ENCODE peak calls at places on chromosomes 16 and 17, in six cellular contexts. W is dorsolateral prefrontal cortex, D is OCI-LY7, I is IMR-90, P is GM12865, M is brain microvascular endothelial cell. G is an unnamed sample.
A peak's percentile ranks its signal among the peaks of the same experiment; 100 is the strongest.

GRCh38 chr16:47016700-47017133 is 43.2 kb upstream of the DNAJA2 start:
- DNase-seq in I (no peak), P (peak; percentile 80), M (no peak), D (no peak), W (no peak), G (no peak)

GRCh38 chr17:7435676-7436555 is 681 bp downstream of the TMEM102 start:
- DNase-seq in D (peak; percentile 83), M (no peak), I (no peak), W (no peak), P (peak; percentile 70), G (no peak)

GRCh38 chr16:12467418-12468210 is 336.1 kb downstream of the CPPED1 start:
- DNase-seq in W (no peak), M (no peak), D (no peak), I (no peak), P (no peak), G (no peak)

GRCh38 chr17:71828182-71828596 is 292.6 kb upstream of the SOX9 start:
- DNase-seq in I (peak; percentile 2), D (no peak), P (no peak), W (peak; percentile 58), M (peak; percentile 15), G (no peak)

GRCh38 chr16:88907768-88908167 is 41.3 kb upstream of the PABPN1L start:
- DNase-seq in W (no peak), I (peak; percentile 56), D (no peak), M (peak; percentile 28), P (no peak), G (no peak)

GRCh38 chr17:7478276-7479138 is 924 bp downstream of the ZBTB4 start:
- DNase-seq in M (no peak), I (peak; percentile 18), D (no peak), W (peak; percentile 56), P (peak; percentile 45), G (no peak)

GRCh38 chr17:63278731-63279442 is 167.2 kb downstream of the CYB561 start:
- DNase-seq in P (peak; percentile 22), D (no peak), W (no peak), M (no peak), I (no peak), G (no peak)

GRCh38 chr17:7989781-7990655 is 12.4 kb upstream of the GUCY2D start:
- DNase-seq in M (peak; percentile 53), I (peak; percentile 44), D (peak; percentile 90), P (peak; percentile 86), W (peak; percentile 80), G (no peak)

GRCh38 chr16:528111-529011 is 849 bp downstream of the CAPN15 start:
- DNase-seq in I (peak; percentile 61), W (no peak), P (peak; percentile 46), M (no peak), D (peak; percentile 37), G (no peak)

GRCh38 chr16:5509794-5510193 is 412.2 kb upstream of the EEF2KMT start:
- DNase-seq in M (no peak), I (no peak), W (no peak), P (no peak), D (no peak), G (no peak)

GRCh38 chr17:5854871-5855554 is 215.2 kb upstream of the WSCD1 start:
- DNase-seq in M (no peak), I (no peak), D (no peak), P (no peak), W (no peak), G (no peak)

GRCh38 chr17:27609606-27610303 is 21.2 kb upstream of the LGALS9 start:
- DNase-seq in W (peak; percentile 58), M (no peak), D (peak; percentile 34), P (peak; percentile 50), I (peak; percentile 27), G (no peak)

GRCh38 chr17:71503710-71504471 is 616.9 kb upstream of the SOX9 start:
- DNase-seq in D (no peak), W (no peak), P (no peak), I (no peak), M (no peak), G (no peak)

GRCh38 chr16:68786685-68787418 is 49.8 kb downstream of the CDH1 start:
- DNase-seq in M (peak; percentile 79), I (peak; percentile 44), P (no peak), D (no peak), W (peak; percentile 84), G (peak; percentile 15)

GRCh38 chr16:30067584-30067916 is 2.0 kb downstream of the ALDOA start:
- DNase-seq in W (no peak), M (no peak), I (no peak), D (no peak), P (no peak), G (no peak)

GRCh38 chr16:31157136-31157535 is 7.3 kb upstream of the PRSS36 start:
- DNase-seq in M (no peak), D (no peak), I (no peak), W (no peak), P (no peak), G (no peak)

GRCh38 chr17:82283208-82283749 is 9.8 kb upstream of the CSNK1D start:
- DNase-seq in D (no peak), I (peak; percentile 93), M (peak; percentile 70), W (no peak), P (no peak), G (peak; percentile 62)

GRCh38 chr17:2194778-2195417 is 108.7 kb downstream of the SMG6 start:
- DNase-seq in P (no peak), D (no peak), M (no peak), W (no peak), I (no peak), G (no peak)

GRCh38 chr16:79169239-79169638 is 431.3 kb downstream of the MAF start:
- DNase-seq in I (no peak), D (no peak), M (peak; percentile 33), P (no peak), W (no peak), G (no peak)

DNA sequence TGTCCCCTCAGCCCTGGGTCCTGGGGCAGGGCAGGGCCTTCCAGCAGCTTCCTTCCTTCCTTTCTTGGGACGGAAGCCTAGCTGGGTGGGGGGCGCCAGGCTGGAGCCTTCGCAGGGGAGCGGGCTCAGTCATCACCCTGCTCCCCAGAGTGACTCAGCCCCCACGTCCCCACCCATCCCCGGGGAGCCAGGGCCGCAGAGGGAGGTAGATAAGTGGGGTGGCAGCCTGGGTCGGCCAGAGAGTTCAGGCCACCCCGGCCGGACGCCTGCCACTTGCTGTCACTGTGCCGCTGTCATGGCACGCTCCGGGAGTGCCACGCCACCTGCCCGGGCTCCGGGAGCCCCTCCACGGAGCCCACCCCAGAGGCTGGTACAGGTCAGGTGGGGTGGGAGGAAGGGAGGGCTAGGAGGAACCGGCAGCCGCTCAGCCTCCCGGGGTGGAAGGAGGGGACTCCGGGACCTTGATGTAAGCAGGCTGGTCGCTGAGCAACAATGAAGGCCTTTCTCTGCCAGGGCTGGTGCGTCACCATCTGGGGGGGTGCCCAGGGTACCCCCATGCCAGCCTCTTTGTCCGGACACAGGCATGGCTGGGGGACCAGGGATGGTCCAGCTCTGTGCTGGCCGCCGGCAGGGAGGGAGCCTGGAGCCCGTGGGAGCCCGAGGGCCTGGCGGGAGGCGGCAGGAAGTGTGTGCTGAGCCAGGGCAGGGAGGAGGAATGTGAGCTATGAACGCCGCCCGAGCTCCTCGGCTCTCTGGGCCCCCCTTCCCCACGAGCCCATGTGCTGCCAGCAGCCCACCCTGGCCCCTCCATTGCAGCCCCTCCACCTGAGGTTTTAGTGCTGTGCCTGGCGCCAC is 6.6 kb downstream of the NHERF2 start:
- DNase-seq in P (no peak), I (peak; percentile 54), D (no peak), W (peak; percentile 92), M (peak; percentile 49), G (no peak)
- H3K4me3 ChIP-seq in P (no peak overlapping the region), I (peak overlapping the region; percentile 32), D (no peak overlapping the region), W (peak overlapping the region; percentile 51), M (peak overlapping the region; percentile 41), G (peak overlapping the region; percentile 3)

GRCh38 chr17:48618366-48618896 is 3.3 kb upstream of the HOXB8 start:
- DNase-seq in P (peak; percentile 77), W (peak; percentile 83), D (peak; percentile 76), M (peak; percentile 60), I (peak; percentile 79), G (no peak)
- H3K4me3 ChIP-seq in P (no peak overlapping the region), W (no peak overlapping the region), D (no peak overlapping the region), M (no peak overlapping the region), I (no peak overlapping the region), G (peak overlapping the region; percentile 25)

GRCh38 chr17:979211-979538 is 401 bp downstream of the NXN start:
- DNase-seq in M (no peak), D (no peak), P (no peak), I (no peak), W (no peak), G (no peak)

GRCh38 chr17:980406-981291 is 1.1 kb upstream of the NXN start:
- DNase-seq in M (peak; percentile 72), D (peak; percentile 95), W (peak; percentile 83), P (peak; percentile 87), I (peak; percentile 82), G (no peak)

GRCh38 chr17:979539-980405 is at the start of gene NXN:
- DNase-seq in W (peak; percentile 70), D (peak; percentile 81), P (peak; percentile 84), M (peak; percentile 49), I (peak; percentile 65), G (no peak)

GRCh38 chr17:978110-979093 is 1.2 kb downstream of the NXN start:
- DNase-seq in D (no peak), W (no peak), M (no peak), I (peak; percentile 61), P (no peak), G (no peak)

DNA sequence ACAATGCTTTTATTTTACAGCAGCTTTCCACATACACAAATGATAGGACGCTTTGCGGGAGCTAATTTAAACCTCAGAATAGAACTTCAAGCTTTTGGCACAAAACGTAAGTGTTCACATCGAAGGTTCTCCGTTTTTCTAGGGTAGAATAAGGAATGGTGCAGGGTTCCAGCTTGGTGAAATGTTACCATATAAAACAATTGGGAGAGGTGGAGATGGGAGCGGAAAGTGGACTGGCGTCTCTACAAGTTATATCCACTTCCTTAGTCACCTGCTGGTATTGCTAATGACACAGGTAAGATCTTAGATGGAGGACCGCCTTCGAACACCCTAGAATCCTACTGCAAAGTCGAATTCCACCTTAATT is 1.7 kb upstream of the NXN start:
- DNase-seq in W (no peak), D (no peak), P (no peak), M (no peak), I (no peak), G (no peak)
- H3K4me3 ChIP-seq in W (no peak overlapping the region), D (no peak overlapping the region), P (no peak overlapping the region), M (no peak overlapping the region), I (no peak overlapping the region), G (no peak overlapping the region)

GRCh38 chr16:6864244-6864643 is 468.4 kb upstream of the RBFOX1 start:
- DNase-seq in I (no peak), W (no peak), P (no peak), D (no peak), M (no peak), G (no peak)

GRCh38 chr16:6863135-6863534 is 469.5 kb upstream of the RBFOX1 start:
- DNase-seq in P (no peak), I (no peak), W (no peak), M (no peak), D (no peak), G (no peak)

GRCh38 chr16:6864670-6865069 is 468.0 kb upstream of the RBFOX1 start:
- DNase-seq in M (no peak), W (no peak), D (no peak), I (no peak), P (no peak), G (no peak)

GRCh38 chr16:6862058-6862457 is 470.6 kb upstream of the RBFOX1 start:
- DNase-seq in P (no peak), M (no peak), I (no peak), D (no peak), W (no peak), G (no peak)

DNA sequence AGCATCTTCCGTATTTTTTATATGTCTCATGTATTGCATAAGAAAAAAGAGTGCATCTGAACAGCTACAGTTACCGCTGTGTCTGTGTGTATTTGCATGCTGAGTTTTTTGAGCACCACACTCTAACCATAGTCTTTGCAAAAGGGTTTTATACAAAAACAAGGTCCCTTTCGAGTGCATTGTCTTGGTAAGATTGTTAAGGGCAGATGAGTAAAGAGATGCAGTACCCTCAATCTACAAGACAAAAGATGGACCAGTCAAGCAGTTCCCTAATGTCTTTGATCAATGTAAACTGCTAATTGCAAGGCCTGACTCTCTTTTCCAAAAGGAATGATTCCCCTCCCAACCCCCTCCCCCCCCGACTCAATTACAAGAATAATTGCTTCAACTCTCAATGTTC is 471.5 kb upstream of the RBFOX1 start:
- DNase-seq in W (no peak), M (no peak), P (no peak), I (no peak), D (no peak), G (no peak)
- H3K4me3 ChIP-seq in W (no peak overlapping the region), M (no peak overlapping the region), P (no peak overlapping the region), I (no peak overlapping the region), D (no peak overlapping the region), G (no peak overlapping the region)

G was measured in skeletal muscle cell.